ENCODE peak calls at places on chromosomes 3 and 15, in nine cellular contexts. B is BE2C, S is colonic mucosa, G is neural progenitor cell, C is bronchial epithelial cell, H is RWPE1, P is endodermal cell, E is left lung, J is pancreas. Z is an unnamed sample.

GRCh38 chr3:14319654-14320182 is 82.7 kb upstream of the SLC6A6 start:
- DNase-seq in B (peak), S (peak), G (peak), C (peak), H (peak), P (peak), E (no peak), J (peak), Z (peak)

GRCh38 chr3:55897573-55898224 is 410.6 kb upstream of the WNT5A start:
- DNase-seq in B (no peak), S (peak), G (peak), C (peak), H (peak), P (peak), E (no peak), J (no peak), Z (no peak)

GRCh38 chr3:173770796-173771573 is 373.4 kb downstream of the NLGN1 start:
- DNase-seq in B (no peak), S (no peak), G (peak), C (peak), H (no peak), P (no peak), E (no peak), J (no peak), Z (no peak)

GRCh38 chr15:75238150-75238549 is 20.0 kb upstream of the GOLGA6C start:
- DNase-seq in B (no peak), S (no peak), G (no peak), C (no peak), H (no peak), P (no peak), E (no peak), J (peak), Z (no peak)

GRCh38 chr3:15272431-15273196 is 59.8 kb downstream of the SH3BP5 start:
- DNase-seq in B (no peak), S (no peak), G (no peak), C (no peak), H (no peak), P (peak), E (no peak), J (no peak), Z (peak)

GRCh38 chr15:31554261-31554660 is 227.6 kb downstream of the KLF13 start:
- DNase-seq in B (no peak), S (no peak), G (no peak), C (no peak), H (peak), P (no peak), E (peak), J (no peak), Z (no peak)

GRCh38 chr15:26773485-26773877 is 615 bp upstream of the GABRB3 start:
- DNase-seq in B (peak), S (no peak), G (peak), C (no peak), H (no peak), P (peak), E (peak), J (no peak), Z (no peak)

GRCh38 chr15:66038387-66039116 is 169.3 kb downstream of the RAB11A start:
- DNase-seq in B (no peak), S (no peak), G (no peak), C (no peak), H (no peak), P (peak), E (no peak), J (no peak), Z (no peak)

GRCh38 chr3:186882881-186883685 is 40.6 kb downstream of the ADIPOQ start:
- DNase-seq in B (peak), S (no peak), G (no peak), C (peak), H (peak), P (no peak), E (no peak), J (no peak), Z (no peak)

GRCh38 chr3:56019490-56019889 is 448.8 kb downstream of the ERC2 start:
- DNase-seq in B (no peak), S (no peak), G (no peak), C (no peak), H (no peak), P (no peak), E (no peak), J (no peak), Z (no peak)

GRCh38 chr3:150150633-150151032 is 179.9 kb upstream of the PFN2 start:
- DNase-seq in B (no peak), S (no peak), G (no peak), C (no peak), H (no peak), P (no peak), E (no peak), J (no peak), Z (no peak)

GRCh38 chr3:147962408-147963164 is 553.4 kb downstream of the ZIC1 start:
- DNase-seq in B (no peak), S (no peak), G (no peak), C (no peak), H (no peak), P (no peak), E (no peak), J (no peak), Z (no peak)

GRCh38 chr3:54069961-54070360 is 52.4 kb upstream of the CACNA2D3 start:
- DNase-seq in B (no peak), S (no peak), G (no peak), C (peak), H (no peak), P (no peak), E (no peak), J (no peak), Z (no peak)
- TF ChIP-seq CTCF in B (no peak), S (no peak), G (no peak), C (no peak), H (no peak), P (no peak), E (no peak), J (no peak), Z (no peak)

GRCh38 chr15:41559489-41560177 is 621 bp downstream of the TYRO3 start:
- DNase-seq in B (no peak), S (peak), G (peak), C (no peak), H (no peak), P (peak), E (peak), J (no peak), Z (no peak)

GRCh38 chr15:41557673-41558399 is 1.2 kb upstream of the TYRO3 start:
- DNase-seq in B (peak), S (peak), G (peak), C (peak), H (peak), P (peak), E (peak), J (peak), Z (no peak)

GRCh38 chr15:41556657-41557056 is 2.4 kb upstream of the TYRO3 start:
- DNase-seq in B (no peak), S (no peak), G (no peak), C (no peak), H (no peak), P (no peak), E (no peak), J (no peak), Z (no peak)

GRCh38 chr15:41559239-41559488 is 152 bp downstream of the TYRO3 start:
- DNase-seq in B (no peak), S (no peak), G (no peak), C (no peak), H (no peak), P (no peak), E (no peak), J (no peak), Z (no peak)

GRCh38 chr15:41558400-41559238 is at the start of gene TYRO3:
- DNase-seq in B (peak), S (peak), G (peak), C (no peak), H (peak), P (peak), E (peak), J (peak), Z (no peak)
- TF ChIP-seq CTCF in B (no peak), S (no peak), G (no peak), C (no peak), H (no peak), P (no peak), E (no peak), J (no peak), Z (no peak)

DNA sequence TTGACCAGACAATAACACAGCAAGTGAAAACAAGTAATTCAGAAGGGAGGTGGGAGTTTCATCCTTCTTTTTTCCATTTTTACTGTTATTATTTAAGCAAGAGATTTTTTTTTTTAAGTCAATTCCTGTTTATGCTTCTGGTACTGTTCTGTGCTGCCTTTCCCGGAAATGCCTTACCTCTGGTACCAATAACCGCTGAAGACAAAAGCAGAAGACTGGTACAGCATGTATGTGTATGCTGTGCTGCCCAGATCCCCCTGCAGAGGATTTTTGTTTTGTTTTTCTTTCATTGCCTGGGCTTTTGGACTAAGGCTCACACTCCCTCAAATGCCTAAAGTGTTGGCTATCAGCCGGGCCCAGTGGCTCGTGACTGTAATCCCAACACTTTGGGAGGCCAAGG is 21.3 kb upstream of the SRGAP3 start:
- DNase-seq in B (no peak), S (no peak), G (no peak), C (no peak), H (no peak), P (no peak), E (no peak), J (no peak), Z (no peak)
- TF ChIP-seq CTCF in B (no peak), S (no peak), G (no peak), C (no peak), H (no peak), P (no peak), E (no peak), J (no peak), Z (no peak)

DNA sequence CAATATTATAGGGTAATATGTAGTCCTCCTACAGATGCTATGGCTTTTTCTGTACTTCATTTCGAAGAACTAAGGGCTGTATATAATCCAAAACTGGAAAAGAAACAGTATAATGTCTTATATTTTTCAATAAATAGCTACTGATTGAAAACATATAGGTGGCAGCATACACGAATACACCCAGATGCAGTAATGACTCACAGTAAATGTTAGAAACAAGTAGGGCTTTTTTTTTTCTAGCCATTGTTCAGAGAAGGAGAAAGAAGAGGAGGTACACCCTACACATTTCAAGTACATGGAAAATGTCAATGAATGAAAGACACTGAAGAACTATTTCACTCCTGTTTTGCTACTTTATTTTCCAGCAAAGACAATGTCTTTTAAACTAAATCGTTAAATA is 9.4 kb downstream of the DAZL start:
- DNase-seq in B (no peak), S (no peak), G (no peak), C (peak), H (no peak), P (no peak), E (no peak), J (no peak), Z (no peak)
- TF ChIP-seq CTCF in B (no peak), S (no peak), G (no peak), C (peak), H (no peak), P (no peak), E (no peak), J (no peak), Z (no peak)

DNA sequence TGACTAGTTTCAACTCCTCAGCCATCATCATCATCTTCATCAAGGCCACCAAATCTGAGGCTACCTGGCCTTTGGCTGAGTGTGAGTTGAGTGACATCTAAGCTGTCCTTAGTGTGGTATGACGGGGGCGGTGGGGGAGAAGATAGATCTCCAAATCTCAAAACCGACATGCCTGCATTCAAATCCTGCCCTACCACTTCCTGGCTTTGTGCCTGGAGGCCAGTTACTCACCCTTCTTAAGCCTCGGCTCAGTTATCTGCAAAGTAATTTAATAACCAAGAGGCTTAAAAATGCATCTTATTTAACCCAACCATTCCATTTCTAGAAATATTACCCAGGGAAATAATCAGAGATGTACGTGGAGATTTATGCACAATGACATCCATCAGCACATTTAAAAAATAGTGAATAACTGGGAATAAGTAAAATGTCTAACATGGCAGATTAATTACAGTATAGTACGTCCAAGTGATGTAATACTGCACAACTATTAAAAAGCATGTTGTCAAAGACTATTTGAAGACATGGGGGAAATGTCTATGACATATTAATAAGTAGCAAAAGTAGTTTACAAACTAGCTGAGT is 167.4 kb downstream of the NTRK3 start:
- DNase-seq in B (peak), S (no peak), G (no peak), C (peak), H (no peak), P (no peak), E (no peak), J (no peak), Z (no peak)
- TF ChIP-seq CTCF in B (no peak), S (no peak), G (no peak), C (no peak), H (no peak), P (no peak), E (no peak), J (no peak), Z (no peak)

GRCh38 chr3:146148468-146148931 is 12.5 kb downstream of the PLOD2 start:
- DNase-seq in B (no peak), S (no peak), G (no peak), C (no peak), H (no peak), P (no peak), E (no peak), J (no peak), Z (no peak)
- TF ChIP-seq CTCF in B (no peak), S (no peak), G (no peak), C (no peak), H (no peak), P (peak), E (no peak), J (no peak), Z (no peak)

GRCh38 chr15:49620658-49621326 is at the start of the genes DTWD1 and FAM227B:
- DNase-seq in B (peak), S (peak), G (peak), C (peak), H (peak), P (peak), E (peak), J (peak), Z (peak)
- TF ChIP-seq CTCF in B (no peak), S (no peak), G (peak), C (no peak), H (no peak), P (peak), E (no peak), J (no peak), Z (no peak)

Z was measured in CD14-positive monocyte.